ENCODE peak calls at places on chromosomes 1 and 21, in nine cellular contexts. G is left lung; Z is heart right ventricle; B is head of caudate nucleus; O is activated effector memory CD4-positive, alpha-beta T cell treated with anti-CD3 and anti-CD28 coated beads, Interleukin-2, amount 50 U/mL, for 16 hours; D is ascending aorta; X is NCI-H524; Q is foreskin fibroblast; J is dorsolateral prefrontal cortex. C is an unnamed sample.

GRCh38 chr21:45109831-45110492 is 35.6 kb downstream of the ADARB1 start:
- DNase-seq in G (no peak), Z (no peak), B (peak; percentile 40), O (peak; percentile 69), D (peak; percentile 64), X (no peak), Q (no peak), J (peak; percentile 60), C (peak; percentile 52)

GRCh38 chr1:174021611-174022079 is 512 bp downstream of the RC3H1 start:
- DNase-seq in G (peak; percentile 59), Z (no peak), B (no peak), O (no peak), D (peak; percentile 68), X (peak; percentile 23), Q (peak; percentile 64), J (no peak), C (peak; percentile 53)

GRCh38 chr1:223048026-223048425 is 95.0 kb downstream of the TLR5 start:
- DNase-seq in G (no peak), Z (no peak), B (no peak), O (no peak), D (no peak), X (no peak), Q (no peak), J (no peak), C (no peak)

GRCh38 chr1:178612261-178612660 is 99.4 kb downstream of the TEX35 start:
- DNase-seq in G (no peak), Z (no peak), B (no peak), O (no peak), D (no peak), X (no peak), Q (peak; percentile 67), J (no peak), C (no peak)

GRCh38 chr1:102262994-102263393 is 266.3 kb upstream of the OLFM3 start:
- DNase-seq in G (no peak), Z (no peak), B (no peak), O (no peak), D (no peak), X (no peak), Q (no peak), J (no peak), C (no peak)

GRCh38 chr1:19689856-19690255 is 25.2 kb downstream of the HTR6 start:
- DNase-seq in G (no peak), Z (no peak), B (no peak), O (no peak), D (no peak), X (no peak), Q (no peak), J (no peak), C (no peak)

GRCh38 chr1:238552271-238552670 is 661.5 kb upstream of the ZP4 start:
- DNase-seq in G (no peak), Z (no peak), B (no peak), O (no peak), D (no peak), X (no peak), Q (no peak), J (no peak), C (no peak)

GRCh38 chr1:223068913-223069312 is 74.1 kb downstream of the TLR5 start:
- DNase-seq in G (no peak), Z (no peak), B (no peak), O (no peak), D (no peak), X (no peak), Q (no peak), J (no peak), C (no peak)

GRCh38 chr1:22952694-22953391 is 19.8 kb downstream of the LACTBL1 start:
- DNase-seq in G (no peak), Z (no peak), B (no peak), O (no peak), D (no peak), X (no peak), Q (peak; percentile 14), J (no peak), C (no peak)

GRCh38 chr1:28509705-28510349 is 4.0 kb downstream of the RCC1 start:
- DNase-seq in G (no peak), Z (no peak), B (no peak), O (peak; percentile 75), D (no peak), X (no peak), Q (peak; percentile 41), J (no peak), C (no peak)

GRCh38 chr1:11908139-11909021 is 17.8 kb downstream of the KIAA2013 start:
- DNase-seq in G (peak; percentile 87), Z (peak; percentile 72), B (peak; percentile 82), O (peak; percentile 93), D (peak; percentile 93), X (peak; percentile 96), Q (peak; percentile 99), J (peak; percentile 90), C (peak; percentile 92)

GRCh38 chr1:26318338-26319064 is 743 bp downstream of the CD52 start:
- DNase-seq in G (peak; percentile 77), Z (no peak), B (no peak), O (peak; percentile 79), D (no peak), X (no peak), Q (peak; percentile 63), J (peak; percentile 28), C (peak; percentile 46)

GRCh38 chr1:200483491-200484143 is 73.8 kb upstream of the ZNF281 start:
- DNase-seq in G (peak; percentile 50), Z (no peak), B (no peak), O (peak; percentile 83), D (no peak), X (no peak), Q (peak; percentile 96), J (no peak), C (no peak)

GRCh38 chr21:46111857-46112730 is 14.2 kb downstream of the COL6A2 start:
- DNase-seq in G (peak; percentile 24), Z (peak; percentile 16), B (peak; percentile 10), O (no peak), D (peak; percentile 63), X (no peak), Q (peak; percentile 10), J (peak; percentile 6), C (peak; percentile 7)

GRCh38 chr1:24564695-24565094 is 8.8 kb downstream of the NCMAP start:
- DNase-seq in G (no peak), Z (no peak), B (no peak), O (no peak), D (no peak), X (no peak), Q (no peak), J (no peak), C (no peak)

GRCh38 chr1:111920221-111921024 is 69.0 kb downstream of the KCND3 start:
- DNase-seq in G (no peak), Z (no peak), B (peak; percentile 30), O (no peak), D (peak; percentile 83), X (no peak), Q (no peak), J (peak; percentile 76), C (no peak)

GRCh38 chr1:120179420-120180348 is 3.4 kb upstream of the SEC22B start:
- DNase-seq in G (no peak), Z (peak; percentile 25), B (no peak), O (no peak), D (peak; percentile 69), X (peak; percentile 35), Q (peak; percentile 90), J (no peak), C (peak; percentile 8)

GRCh38 chr1:3789421-3790300 is 6.6 kb downstream of the LRRC47 start:
- DNase-seq in G (no peak), Z (no peak), B (no peak), O (no peak), D (no peak), X (no peak), Q (no peak), J (no peak), C (no peak)

GRCh38 chr1:219330669-219331068 is 157.0 kb downstream of the LYPLAL1 start:
- DNase-seq in G (no peak), Z (no peak), B (no peak), O (no peak), D (no peak), X (no peak), Q (no peak), J (no peak), C (no peak)

GRCh38 chr1:196209983-196210382 is 398.3 kb downstream of the KCNT2 start:
- DNase-seq in G (no peak), Z (no peak), B (no peak), O (no peak), D (no peak), X (no peak), Q (peak; percentile 67), J (no peak), C (no peak)

GRCh38 chr1:110214454-110215404 is 4.6 kb downstream of the KCNC4 start:
- DNase-seq in G (no peak), Z (no peak), B (no peak), O (no peak), D (no peak), X (no peak), Q (no peak), J (no peak), C (no peak)

GRCh38 chr1:4362314-4363044 is 291.9 kb upstream of the AJAP1 start:
- DNase-seq in G (no peak), Z (no peak), B (no peak), O (no peak), D (no peak), X (no peak), Q (no peak), J (no peak), C (no peak)

GRCh38 chr1:21524686-21525339 is 15.6 kb downstream of the ALPL start:
- DNase-seq in G (peak; percentile 58), Z (no peak), B (peak; percentile 63), O (no peak), D (no peak), X (no peak), Q (no peak), J (peak; percentile 45), C (no peak)